ENCODE peak calls at places on chromosomes 2 and 18, in five cellular contexts. J is occipital lobe, X is aorta, Y is kidney epithelial cell, U is GM12891. A is an unnamed sample.

GRCh38 chr2:5743992-5744391 is 51.8 kb downstream of the SOX11 start:
- DNase-seq in J (no peak), X (no peak), Y (no peak), U (no peak), A (no peak)

GRCh38 chr18:25234363-25234639 is 117.7 kb downstream of the ZNF521 start:
- DNase-seq in J (no peak), X (no peak), Y (no peak), U (no peak), A (no peak)

GRCh38 chr2:28750316-28751101 is 1.1 kb upstream of the PPP1CB start:
- DNase-seq in J (no peak), X (no peak), Y (peak), U (no peak), A (no peak)

GRCh38 chr2:26080356-26080755 is 46.5 kb downstream of the RAB10 start:
- DNase-seq in J (no peak), X (no peak), Y (no peak), U (no peak), A (no peak)

GRCh38 chr18:79720359-79720733 is 40.7 kb downstream of the CTDP1 start:
- DNase-seq in J (no peak), X (no peak), Y (no peak), U (no peak), A (no peak)

GRCh38 chr2:225117061-225117716 is 74.9 kb upstream of the DOCK10 start:
- DNase-seq in J (no peak), X (no peak), Y (no peak), U (no peak), A (no peak)

GRCh38 chr2:120513776-120514357 is 167.9 kb downstream of the INHBB start:
- DNase-seq in J (no peak), X (no peak), Y (no peak), U (no peak), A (no peak)

GRCh38 chr2:206260427-206261012 is 13.9 kb upstream of the ZDBF2 start:
- DNase-seq in J (no peak), X (no peak), Y (no peak), U (no peak), A (peak)

GRCh38 chr2:183105402-183106134 is 18.7 kb upstream of the NUP35 start:
- DNase-seq in J (no peak), X (no peak), Y (no peak), U (no peak), A (no peak)

GRCh38 chr2:161844845-161845244 is 220.6 kb downstream of the SLC4A10 start:
- DNase-seq in J (no peak), X (no peak), Y (no peak), U (no peak), A (no peak)

GRCh38 chr2:63051795-63052333 is 1.2 kb downstream of the OTX1 start:
- DNase-seq in J (no peak), X (no peak), Y (no peak), U (no peak), A (peak)

GRCh38 chr2:118078734-118079133 is 9.5 kb upstream of the INSIG2 start:
- DNase-seq in J (no peak), X (no peak), Y (no peak), U (no peak), A (no peak)

GRCh38 chr2:72956936-72957335 is 39.6 kb downstream of the EMX1 start:
- DNase-seq in J (no peak), X (no peak), Y (no peak), U (no peak), A (no peak)

GRCh38 chr2:74414913-74415761 is 6.3 kb downstream of the C2orf81 start:
- DNase-seq in J (no peak), X (peak), Y (no peak), U (peak), A (no peak)

GRCh38 chr2:155372969-155373368 is 674.5 kb downstream of the KCNJ3 start:
- DNase-seq in J (no peak), X (no peak), Y (no peak), U (no peak), A (no peak)

GRCh38 chr2:101396352-101396717 is 9.0 kb upstream of the CREG2 start:
- DNase-seq in J (no peak), X (no peak), Y (peak), U (no peak), A (no peak)

GRCh38 chr2:72924353-72925240 is 7.3 kb downstream of the EMX1 start:
- DNase-seq in J (no peak), X (no peak), Y (no peak), U (no peak), A (peak)

GRCh38 chr18:23311346-23312103 is 141.6 kb upstream of the RIOK3 start:
- DNase-seq in J (no peak), X (peak), Y (peak), U (no peak), A (no peak)

A was measured in 8988T.